ENCODE peak calls at places on chromosomes 12 and 14, in seven cellular contexts. One of them, this sample, is unnamed.
A peak's percentile ranks its signal among the peaks of the same experiment; 100 is the strongest.

GRCh38 chr14:74140374-74140850 is 55.7 kb downstream of the LIN52 start:
- DNase-seq in GM23248: peak; percentile 2
- DNase-seq in HCT116: no peak
- DNase-seq in GM23338: peak; percentile 29
- DNase-seq in OCI-LY7: peak; percentile 58
- DNase-seq in MM.1S: no peak
- DNase-seq in PC-3: no peak
- DNase-seq in this sample: peak; percentile 49

GRCh38 chr14:58430156-58430555 is 2.6 kb downstream of the KIAA0586 start:
- DNase-seq in GM23248: peak; percentile 84
- DNase-seq in HCT116: no peak
- DNase-seq in GM23338: no peak
- DNase-seq in OCI-LY7: peak; percentile 10
- DNase-seq in MM.1S: no peak
- DNase-seq in PC-3: peak; percentile 97
- DNase-seq in this sample: no peak

GRCh38 chr14:42248131-42248530 is 641.5 kb downstream of the LRFN5 start:
- DNase-seq in GM23248: no peak
- DNase-seq in HCT116: no peak
- DNase-seq in GM23338: no peak
- DNase-seq in OCI-LY7: no peak
- DNase-seq in MM.1S: no peak
- DNase-seq in PC-3: no peak
- DNase-seq in this sample: no peak

GRCh38 chr14:102408729-102409128 is 46.0 kb downstream of the TECPR2 start:
- DNase-seq in GM23248: no peak
- DNase-seq in HCT116: no peak
- DNase-seq in GM23338: no peak
- DNase-seq in OCI-LY7: no peak
- DNase-seq in MM.1S: no peak
- DNase-seq in PC-3: peak; percentile 6
- DNase-seq in this sample: no peak

GRCh38 chr12:125148316-125148715 is 83.1 kb downstream of the AACS start:
- DNase-seq in GM23248: no peak
- DNase-seq in HCT116: no peak
- DNase-seq in GM23338: no peak
- DNase-seq in OCI-LY7: peak; percentile 52
- DNase-seq in MM.1S: no peak
- DNase-seq in PC-3: no peak
- DNase-seq in this sample: no peak

GRCh38 chr14:102505775-102506598 is 3.6 kb downstream of the ANKRD9 start:
- DNase-seq in GM23248: no peak
- DNase-seq in HCT116: no peak
- DNase-seq in GM23338: no peak
- DNase-seq in OCI-LY7: no peak
- DNase-seq in MM.1S: no peak
- DNase-seq in PC-3: no peak
- DNase-seq in this sample: no peak

GRCh38 chr14:51928568-51928967 is 60.8 kb upstream of the RTRAF start:
- DNase-seq in GM23248: no peak
- DNase-seq in HCT116: no peak
- DNase-seq in GM23338: no peak
- DNase-seq in OCI-LY7: no peak
- DNase-seq in MM.1S: no peak
- DNase-seq in PC-3: no peak
- DNase-seq in this sample: no peak

GRCh38 chr12:9702239-9702638 is 30.7 kb downstream of the CLECL1 start:
- DNase-seq in GM23248: no peak
- DNase-seq in HCT116: no peak
- DNase-seq in GM23338: no peak
- DNase-seq in OCI-LY7: no peak
- DNase-seq in MM.1S: no peak
- DNase-seq in PC-3: no peak
- DNase-seq in this sample: no peak

GRCh38 chr12:6775775-6776174 is 3.5 kb downstream of the LAG3 start:
- DNase-seq in GM23248: no peak
- DNase-seq in HCT116: no peak
- DNase-seq in GM23338: no peak
- DNase-seq in OCI-LY7: no peak
- DNase-seq in MM.1S: no peak
- DNase-seq in PC-3: no peak
- DNase-seq in this sample: no peak

GRCh38 chr12:851343-851742 is 98.2 kb downstream of the RAD52 start:
- DNase-seq in GM23248: peak; percentile 35
- DNase-seq in HCT116: no peak
- DNase-seq in GM23338: no peak
- DNase-seq in OCI-LY7: no peak
- DNase-seq in MM.1S: no peak
- DNase-seq in PC-3: no peak
- DNase-seq in this sample: no peak

GRCh38 chr12:109678732-109679131 is 34.9 kb upstream of the FAM222A start:
- DNase-seq in GM23248: no peak
- DNase-seq in HCT116: no peak
- DNase-seq in GM23338: no peak
- DNase-seq in OCI-LY7: no peak
- DNase-seq in MM.1S: no peak
- DNase-seq in PC-3: no peak
- DNase-seq in this sample: peak; percentile 53

GRCh38 chr12:694734-695503 is 31.7 kb upstream of the NINJ2 start:
- DNase-seq in GM23248: no peak
- DNase-seq in HCT116: no peak
- DNase-seq in GM23338: no peak
- DNase-seq in OCI-LY7: no peak
- DNase-seq in MM.1S: no peak
- DNase-seq in PC-3: no peak
- DNase-seq in this sample: no peak

GRCh38 chr12:51687142-51687935 is 96.3 kb downstream of the SCN8A start:
- DNase-seq in GM23248: peak; percentile 86
- DNase-seq in HCT116: no peak
- DNase-seq in GM23338: no peak
- DNase-seq in OCI-LY7: no peak
- DNase-seq in MM.1S: no peak
- DNase-seq in PC-3: peak; percentile 33
- DNase-seq in this sample: no peak

GRCh38 chr12:3671330-3672112 is 81.4 kb downstream of the CRACR2A start:
- DNase-seq in GM23248: no peak
- DNase-seq in HCT116: no peak
- DNase-seq in GM23338: no peak
- DNase-seq in OCI-LY7: no peak
- DNase-seq in MM.1S: no peak
- DNase-seq in PC-3: peak; percentile 34
- DNase-seq in this sample: no peak

GRCh38 chr12:12094481-12094880 is 23.7 kb downstream of the BCL2L14 start:
- DNase-seq in GM23248: no peak
- DNase-seq in HCT116: no peak
- DNase-seq in GM23338: no peak
- DNase-seq in OCI-LY7: no peak
- DNase-seq in MM.1S: no peak
- DNase-seq in PC-3: no peak
- DNase-seq in this sample: no peak

GRCh38 chr14:66069830-66070541 is 416.2 kb upstream of the CCDC196 start:
- DNase-seq in GM23248: peak; percentile 36
- DNase-seq in HCT116: no peak
- DNase-seq in GM23338: no peak
- DNase-seq in OCI-LY7: no peak
- DNase-seq in MM.1S: no peak
- DNase-seq in PC-3: peak; percentile 48
- DNase-seq in this sample: no peak

GRCh38 chr14:95555053-95555452 is 20.2 kb downstream of the GLRX5 start:
- DNase-seq in GM23248: no peak
- DNase-seq in HCT116: no peak
- DNase-seq in GM23338: no peak
- DNase-seq in OCI-LY7: no peak
- DNase-seq in MM.1S: no peak
- DNase-seq in PC-3: no peak
- DNase-seq in this sample: no peak

GRCh38 chr14:50402965-50403364 is 6.3 kb upstream of the CDKL1 start:
- DNase-seq in GM23248: peak; percentile 16
- DNase-seq in HCT116: no peak
- DNase-seq in GM23338: no peak
- DNase-seq in OCI-LY7: no peak
- DNase-seq in MM.1S: no peak
- DNase-seq in PC-3: peak; percentile 39
- DNase-seq in this sample: no peak

GRCh38 chr12:79737875-79738718 is 47.3 kb upstream of the PAWR start:
- DNase-seq in GM23248: peak; percentile 60
- DNase-seq in HCT116: peak; percentile 54
- DNase-seq in GM23338: peak; percentile 76
- DNase-seq in OCI-LY7: peak; percentile 71
- DNase-seq in MM.1S: peak; percentile 65
- DNase-seq in PC-3: peak; percentile 89
- DNase-seq in this sample: peak; percentile 74

DNA sequence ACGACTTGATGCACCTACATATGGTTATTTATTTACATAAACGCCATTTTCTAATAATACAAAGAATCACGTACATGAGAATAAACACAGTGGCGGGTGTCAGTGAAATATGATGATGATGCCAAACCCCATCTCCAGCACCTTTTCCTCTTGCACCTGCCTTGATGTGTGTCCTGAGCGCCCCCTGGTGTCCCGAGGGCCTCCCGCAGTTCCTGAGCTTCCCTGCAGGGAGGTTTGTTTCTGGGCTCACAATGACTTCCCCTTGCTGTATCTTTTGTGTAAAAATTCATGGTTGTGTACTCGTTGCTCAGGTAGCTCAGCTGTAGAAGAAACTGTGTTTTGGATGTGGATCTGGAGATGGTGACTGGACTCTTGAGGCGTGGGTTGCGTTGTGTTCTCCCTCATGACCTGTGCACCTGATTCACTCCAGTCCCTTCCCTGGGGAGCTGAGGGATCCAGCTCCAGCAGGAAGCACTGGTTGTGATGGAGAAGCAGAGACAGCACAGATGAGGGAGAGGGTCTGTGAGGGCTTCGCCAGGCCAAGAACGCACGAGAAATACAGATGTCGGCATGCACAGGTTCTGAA is 1037.8 kb downstream of the TMEM121 start:
- DNase-seq in GM23248: no peak
- DNase-seq in HCT116: no peak
- DNase-seq in GM23338: peak; percentile 21
- DNase-seq in OCI-LY7: peak; percentile 58
- DNase-seq in MM.1S: peak; percentile 63
- DNase-seq in PC-3: peak; percentile 16
- DNase-seq in this sample: peak; percentile 1
- TF ChIP-seq EZH2phosphoT487 in GM23248: no peak
- TF ChIP-seq EZH2phosphoT487 in HCT116: no peak
- TF ChIP-seq EZH2phosphoT487 in GM23338: no peak
- TF ChIP-seq EZH2phosphoT487 in OCI-LY7: no peak
- TF ChIP-seq EZH2phosphoT487 in MM.1S: no peak
- TF ChIP-seq EZH2phosphoT487 in PC-3: no peak
- TF ChIP-seq EZH2phosphoT487 in this sample: no peak

DNA sequence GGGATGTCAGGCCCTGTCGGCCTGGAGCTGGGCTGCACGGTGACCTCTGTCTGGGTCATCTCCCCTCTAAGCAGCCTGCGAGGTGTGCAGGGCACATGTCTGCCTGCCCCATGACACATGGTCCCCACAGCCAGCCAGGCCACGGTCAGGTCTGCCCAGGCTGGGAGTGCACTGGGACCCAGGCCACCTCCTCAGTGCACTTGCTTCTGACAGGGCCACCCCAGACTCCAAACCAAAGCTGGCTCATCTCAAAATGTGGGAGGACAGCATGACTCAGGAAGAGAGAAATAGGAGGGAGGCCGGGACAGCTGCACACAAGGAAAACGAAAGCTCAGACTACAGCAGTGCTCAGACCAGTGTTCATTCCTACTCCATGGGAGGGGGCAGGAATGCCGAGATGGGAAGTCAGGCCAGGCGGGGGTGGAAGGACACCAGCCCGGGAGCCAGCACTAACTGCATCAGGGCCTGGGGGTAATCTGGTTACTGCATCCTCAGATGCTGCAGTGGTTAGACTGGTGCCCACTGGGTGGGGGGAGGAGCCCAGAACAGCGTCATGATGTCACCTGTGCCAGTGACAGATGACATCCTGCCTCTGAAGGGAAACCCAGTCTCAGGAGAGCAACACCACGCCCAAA is 4.0 kb downstream of the P2RX2 start:
- DNase-seq in GM23248: peak; percentile 90
- DNase-seq in HCT116: no peak
- DNase-seq in GM23338: no peak
- DNase-seq in OCI-LY7: peak; percentile 39
- DNase-seq in MM.1S: no peak
- DNase-seq in PC-3: peak; percentile 49
- DNase-seq in this sample: no peak
- TF ChIP-seq EZH2phosphoT487 in GM23248: no peak
- TF ChIP-seq EZH2phosphoT487 in HCT116: no peak
- TF ChIP-seq EZH2phosphoT487 in GM23338: no peak
- TF ChIP-seq EZH2phosphoT487 in OCI-LY7: no peak
- TF ChIP-seq EZH2phosphoT487 in MM.1S: no peak
- TF ChIP-seq EZH2phosphoT487 in PC-3: no peak
- TF ChIP-seq EZH2phosphoT487 in this sample: no peak

GRCh38 chr14:90450667-90451066 is 53.8 kb downstream of the CALM1 start:
- DNase-seq in GM23248: no peak
- DNase-seq in HCT116: no peak
- DNase-seq in GM23338: no peak
- DNase-seq in OCI-LY7: no peak
- DNase-seq in MM.1S: no peak
- DNase-seq in PC-3: no peak
- DNase-seq in this sample: no peak

GRCh38 chr14:90451953-90452352 is 55.1 kb downstream of the CALM1 start:
- DNase-seq in GM23248: no peak
- DNase-seq in HCT116: no peak
- DNase-seq in GM23338: no peak
- DNase-seq in OCI-LY7: no peak
- DNase-seq in MM.1S: no peak
- DNase-seq in PC-3: no peak
- DNase-seq in this sample: no peak

GRCh38 chr14:90452366-90452765 is 55.5 kb downstream of the CALM1 start:
- DNase-seq in GM23248: no peak
- DNase-seq in HCT116: no peak
- DNase-seq in GM23338: no peak
- DNase-seq in OCI-LY7: no peak
- DNase-seq in MM.1S: no peak
- DNase-seq in PC-3: no peak
- DNase-seq in this sample: no peak

GRCh38 chr14:90450151-90450550 is 53.3 kb downstream of the CALM1 start:
- DNase-seq in GM23248: no peak
- DNase-seq in HCT116: no peak
- DNase-seq in GM23338: no peak
- DNase-seq in OCI-LY7: no peak
- DNase-seq in MM.1S: no peak
- DNase-seq in PC-3: no peak
- DNase-seq in this sample: no peak

DNA sequence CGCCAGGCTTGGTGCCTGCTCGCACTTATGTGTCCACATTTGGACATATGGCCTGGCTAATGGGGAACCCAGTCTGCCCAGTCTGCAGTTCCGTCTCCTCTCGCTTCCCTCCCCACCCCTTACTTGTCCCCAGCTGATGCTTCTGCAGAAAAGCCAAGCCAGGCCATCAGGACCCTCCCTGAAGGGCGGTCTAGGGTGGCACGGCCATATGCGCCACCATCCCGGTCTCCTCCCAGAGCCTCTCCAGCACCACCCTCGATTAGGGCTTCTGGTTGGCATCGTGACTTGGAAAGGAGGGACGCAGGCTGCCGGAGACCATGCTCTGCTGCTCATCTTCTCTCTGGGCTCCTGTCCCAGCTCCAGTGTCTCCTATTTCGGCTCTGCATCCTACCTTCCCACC is 54.6 kb downstream of the CALM1 start:
- DNase-seq in GM23248: no peak
- DNase-seq in HCT116: no peak
- DNase-seq in GM23338: no peak
- DNase-seq in OCI-LY7: no peak
- DNase-seq in MM.1S: no peak
- DNase-seq in PC-3: no peak
- DNase-seq in this sample: no peak
- TF ChIP-seq EZH2phosphoT487 in GM23248: no peak
- TF ChIP-seq EZH2phosphoT487 in HCT116: no peak
- TF ChIP-seq EZH2phosphoT487 in GM23338: no peak
- TF ChIP-seq EZH2phosphoT487 in OCI-LY7: no peak
- TF ChIP-seq EZH2phosphoT487 in MM.1S: no peak
- TF ChIP-seq EZH2phosphoT487 in PC-3: no peak
- TF ChIP-seq EZH2phosphoT487 in this sample: no peak

GRCh38 chr14:60800409-60800808 is 65.8 kb downstream of the MNAT1 start:
- DNase-seq in GM23248: no peak
- DNase-seq in HCT116: no peak
- DNase-seq in GM23338: no peak
- DNase-seq in OCI-LY7: no peak
- DNase-seq in MM.1S: no peak
- DNase-seq in PC-3: no peak
- DNase-seq in this sample: no peak
- TF ChIP-seq EZH2phosphoT487 in GM23248: no peak
- TF ChIP-seq EZH2phosphoT487 in HCT116: no peak
- TF ChIP-seq EZH2phosphoT487 in GM23338: no peak
- TF ChIP-seq EZH2phosphoT487 in OCI-LY7: no peak
- TF ChIP-seq EZH2phosphoT487 in MM.1S: no peak
- TF ChIP-seq EZH2phosphoT487 in PC-3: no peak
- TF ChIP-seq EZH2phosphoT487 in this sample: no peak